ENCODE peak calls at places on chromosomes 16 and 17, in five cellular contexts. J is memory B cell, W is heart left ventricle, Q is anterior cingulate cortex, X is body of pancreas. S is an unnamed sample.

GRCh38 chr16:23901178-23902131 is 65.7 kb downstream of the PRKCB start:
- DNase-seq in J (no peak), W (no peak), Q (no peak), X (no peak), S (no peak)

GRCh38 chr17:81509048-81509686 is 3.4 kb downstream of the ACTG1 start:
- DNase-seq in J (no peak), W (no peak), Q (no peak), X (peak), S (no peak)

GRCh38 chr17:9116861-9117568 is 95.7 kb downstream of the NTN1 start:
- DNase-seq in J (no peak), W (no peak), Q (no peak), X (no peak), S (no peak)

GRCh38 chr16:27330542-27330941 is 16.8 kb downstream of the IL4R start:
- DNase-seq in J (no peak), W (peak), Q (peak), X (peak), S (peak)

GRCh38 chr16:86834451-86835035 is 256.2 kb downstream of the FOXL1 start:
- DNase-seq in J (no peak), W (peak), Q (no peak), X (no peak), S (no peak)

GRCh38 chr16:101586-101985 is 23.6 kb downstream of the MPG start:
- DNase-seq in J (no peak), W (no peak), Q (no peak), X (no peak), S (no peak)

GRCh38 chr17:78883090-78883532 is 19.9 kb downstream of the CEP295NL start:
- DNase-seq in J (no peak), W (peak), Q (no peak), X (no peak), S (peak)

GRCh38 chr16:47424846-47425245 is 36.0 kb downstream of the ITFG1 start:
- DNase-seq in J (no peak), W (no peak), Q (no peak), X (no peak), S (no peak)

GRCh38 chr16:11615756-11616447 is 29.2 kb upstream of the LITAF start:
- DNase-seq in J (no peak), W (no peak), Q (no peak), X (no peak), S (no peak)

GRCh38 chr17:927611-928461 is 51.7 kb downstream of the NXN start:
- DNase-seq in J (no peak), W (no peak), Q (no peak), X (no peak), S (no peak)

GRCh38 chr17:77616243-77616731 is 342.2 kb upstream of the TNRC6C start:
- DNase-seq in J (no peak), W (no peak), Q (no peak), X (no peak), S (no peak)

GRCh38 chr16:19415461-19415860 is 2.2 kb upstream of the TMC5 start:
- DNase-seq in J (no peak), W (no peak), Q (no peak), X (peak), S (no peak)

GRCh38 chr17:1628856-1629646 is 417 bp upstream of the SLC43A2 start:
- DNase-seq in J (peak), W (peak), Q (peak), X (peak), S (peak)

GRCh38 chr17:18070861-18071340 is 16.8 kb upstream of the DRG2 start:
- DNase-seq in J (no peak), W (no peak), Q (no peak), X (peak), S (no peak)

GRCh38 chr17:80970044-80970761 is 21.4 kb upstream of the CHMP6 start:
- DNase-seq in J (peak), W (peak), Q (no peak), X (peak), S (peak)

GRCh38 chr17:77815127-77815905 is 143.2 kb upstream of the TNRC6C start:
- DNase-seq in J (no peak), W (no peak), Q (no peak), X (no peak), S (peak)

GRCh38 chr16:15648135-15648730 is 1.8 kb upstream of the NDE1 start:
- DNase-seq in J (no peak), W (no peak), Q (no peak), X (no peak), S (no peak)

GRCh38 chr16:55376567-55377167 is 52.7 kb downstream of the IRX6 start:
- DNase-seq in J (no peak), W (no peak), Q (no peak), X (no peak), S (no peak)

GRCh38 chr16:74462361-74462760 is 41.1 kb upstream of the CLEC18B start:
- DNase-seq in J (no peak), W (no peak), Q (no peak), X (no peak), S (no peak)

GRCh38 chr17:72233981-72234380 is 113.2 kb downstream of the SOX9 start:
- DNase-seq in J (no peak), W (no peak), Q (no peak), X (no peak), S (no peak)

S was measured in Right ventricle myocardium superior.